ENCODE peak calls at places on chromosome 7, in nine cellular contexts. M is Caki2; X is WERI-Rb-1; Y is GM23248; B is germinal center; S is NCI-H1105 treated with DMSO at 0.1 percent for 48 hours; N is stimulated activated effector memory CD8-positive, alpha-beta T cell treated with anti-CD3 and anti-CD28 coated beads, Interleukin-12 subunit alpha, Interleukin-12 subunit beta, amount 100 ng/mL, for 72 hours; Q is ELF-1; V is IMR-90. F is an unnamed sample.

GRCh38 chr7:21902240-21902639 is 43.5 kb downstream of the CDCA7L start:
- DNase-seq in M (no peak), Q (no peak), V (peak), Y (peak), B (no peak), X (no peak), N (no peak), S (no peak), F (no peak)

GRCh38 chr7:100444311-100445278 is 8.3 kb upstream of the PPP1R35 start:
- DNase-seq in S (no peak), Q (no peak), Y (peak), V (peak), N (no peak), X (no peak), M (peak), B (no peak), F (no peak)

GRCh38 chr7:102196028-102196427 is 90.6 kb upstream of the SH2B2 start:
- DNase-seq in V (no peak), M (no peak), S (no peak), N (no peak), Q (no peak), B (no peak), X (no peak), Y (no peak), F (no peak)

GRCh38 chr7:101597941-101598340 is 31.2 kb downstream of the MYL10 start:
- DNase-seq in Y (no peak), Q (no peak), B (no peak), V (no peak), X (no peak), S (no peak), M (no peak), N (no peak), F (no peak)

GRCh38 chr7:25496394-25497103 is 268.3 kb upstream of the NPVF start:
- DNase-seq in B (peak), X (no peak), V (no peak), Y (no peak), S (no peak), N (no peak), M (no peak), Q (no peak), F (peak)

GRCh38 chr7:55100172-55100961 is 81.5 kb downstream of the EGFR start:
- DNase-seq in N (no peak), V (peak), B (no peak), S (peak), M (no peak), X (no peak), Q (no peak), Y (peak), F (no peak)

GRCh38 chr7:25181537-25181936 is 46.7 kb downstream of the NPVF start:
- DNase-seq in X (no peak), S (no peak), M (no peak), V (no peak), B (no peak), Q (no peak), Y (no peak), N (no peak), F (no peak)

GRCh38 chr7:150368884-150369739 is 490 bp downstream of the REPIN1 start:
- DNase-seq in X (peak), V (peak), B (peak), S (peak), M (peak), Y (peak), N (no peak), Q (peak), F (peak)

GRCh38 chr7:47610506-47611044 is 28.7 kb upstream of the TNS3 start:
- DNase-seq in Q (no peak), N (no peak), X (no peak), Y (peak), B (no peak), M (peak), S (no peak), V (peak), F (no peak)

GRCh38 chr7:70052691-70053090 is 454.4 kb downstream of the AUTS2 start:
- DNase-seq in B (no peak), S (no peak), N (no peak), Y (peak), Q (no peak), M (no peak), V (no peak), X (no peak), F (no peak)

F was measured in memory B cell.